ENCODE peak calls at places on chromosomes 6 and 20, in seven cellular contexts. K, V, F, J, R, N and S are unnamed samples.

GRCh38 chr6:49052901-49053300 is 410.2 kb downstream of the MMUT start:
- DNase-seq in F (no peak), R (no peak), N (no peak), K (no peak), J (no peak), V (no peak), S (no peak)

GRCh38 chr6:138572200-138572875 is 73.0 kb upstream of the NHSL1 start:
- DNase-seq in F (no peak), K (no peak), V (no peak), N (no peak), R (no peak), J (no peak), S (no peak)

GRCh38 chr20:57205625-57206219 is 60.7 kb downstream of the BMP7 start:
- DNase-seq in R (no peak), N (peak; percentile 92), V (no peak), K (no peak), J (no peak), F (no peak), S (no peak)

GRCh38 chr20:53718142-53718481 is 124.5 kb upstream of the ZNF217 start:
- DNase-seq in K (no peak), J (no peak), R (no peak), F (no peak), N (no peak), V (no peak), S (no peak)

GRCh38 chr6:18488526-18489270 is 101.5 kb downstream of the RNF144B start:
- DNase-seq in F (no peak), N (peak; percentile 52), J (no peak), K (no peak), R (no peak), V (no peak), S (no peak)

GRCh38 chr6:125294036-125294435 is 7.7 kb downstream of the HDDC2 start:
- DNase-seq in R (no peak), N (no peak), K (no peak), J (no peak), V (no peak), F (no peak), S (no peak)

GRCh38 chr6:139296927-139297326 is 5.1 kb upstream of the TXLNB start:
- DNase-seq in V (no peak), K (no peak), N (no peak), J (no peak), F (no peak), R (no peak), S (no peak)

GRCh38 chr6:43509142-43509983 is 783 bp downstream of the LRRC73 start:
- DNase-seq in K (no peak), V (no peak), J (no peak), F (no peak), R (no peak), N (no peak), S (no peak)

GRCh38 chr20:63186528-63187316 is 29.2 kb downstream of the YTHDF1 start:
- DNase-seq in R (no peak), K (no peak), N (peak; percentile 76), J (no peak), F (no peak), V (no peak), S (no peak)

GRCh38 chr20:37229300-37229699 is 32.3 kb downstream of the GHRH start:
- DNase-seq in J (no peak), V (no peak), R (no peak), K (no peak), N (no peak), F (no peak), S (no peak)

GRCh38 chr20:14687317-14687716 is 349.9 kb upstream of the FLRT3 start:
- DNase-seq in N (no peak), K (no peak), F (no peak), V (no peak), R (no peak), J (no peak), S (no peak)

GRCh38 chr20:51749674-51750036 is 18.5 kb downstream of the ATP9A start:
- DNase-seq in K (no peak), V (peak; percentile 53), N (peak; percentile 61), J (no peak), R (no peak), F (no peak), S (no peak)

GRCh38 chr6:90212274-90212673 is 84.4 kb downstream of the BACH2 start:
- DNase-seq in R (no peak), N (no peak), J (no peak), F (no peak), K (no peak), V (no peak), S (no peak)

GRCh38 chr6:43248791-43249190 is 5.5 kb downstream of the TTBK1 start:
- DNase-seq in V (no peak), N (no peak), R (no peak), J (no peak), K (no peak), F (no peak), S (no peak)

GRCh38 chr6:144395014-144395413 is 109.9 kb downstream of the UTRN start:
- DNase-seq in J (no peak), K (no peak), R (no peak), F (no peak), V (no peak), N (no peak), S (no peak)

GRCh38 chr20:64139200-64140081 is 24.8 kb upstream of the MYT1 start:
- DNase-seq in R (no peak), F (no peak), V (no peak), J (no peak), N (no peak), K (no peak), S (no peak)

GRCh38 chr6:67615796-67616195 is 1019.3 kb upstream of the ADGRB3 start:
- DNase-seq in R (no peak), K (no peak), F (no peak), N (no peak), V (no peak), J (no peak), S (no peak)

GRCh38 chr6:1842334-1842733 is 232.6 kb downstream of the FOXC1 start:
- DNase-seq in K (no peak), R (no peak), F (no peak), J (no peak), N (no peak), V (no peak), S (no peak)

GRCh38 chr20:36575066-36575743 is 1.8 kb downstream of the TGIF2 start:
- DNase-seq in F (no peak), V (no peak), R (no peak), N (peak; percentile 64), J (no peak), K (peak; percentile 55), S (no peak)

GRCh38 chr6:106134906-106135634 is 48.9 kb downstream of the PRDM1 start:
- DNase-seq in N (peak; percentile 89), F (no peak), K (no peak), V (no peak), R (no peak), J (no peak), S (no peak)

GRCh38 chr20:58017970-58018530 is 210.4 kb downstream of the ANKRD60 start:
- DNase-seq in R (no peak), N (no peak), V (no peak), J (no peak), F (no peak), K (no peak), S (no peak)

GRCh38 chr6:26124550-26125014 is 37.4 kb downstream of the HFE start:
- DNase-seq in V (no peak), R (no peak), N (no peak), F (no peak), K (peak; percentile 67), J (no peak), S (no peak)

GRCh38 chr6:4794140-4794707 is 18.0 kb downstream of the CDYL start:
- DNase-seq in R (no peak), K (no peak), N (no peak), J (no peak), F (no peak), V (no peak), S (no peak)

GRCh38 chr20:63978319-63979220 is 872 bp downstream of the SAMD10 start:
- DNase-seq in F (peak; percentile 40), R (peak; percentile 36), N (peak; percentile 68), K (peak; percentile 84), J (no peak), V (no peak), S (no peak)

GRCh38 chr6:36526066-36526465 is 21.2 kb downstream of the STK38 start:
- DNase-seq in R (no peak), F (no peak), V (no peak), K (no peak), J (no peak), N (peak; percentile 70), S (no peak)